ENCODE peak calls at places on chromosomes 3 and 15, in six cellular contexts. One of them, this sample, is unnamed.
A peak's percentile ranks its signal among the peaks of the same experiment; 100 is the strongest.

GRCh38 chr3:134609821-134610454 is 40.9 kb downstream of the KY start:
- DNase-seq in CD8-positive, alpha-beta memory T cell: no peak
- DNase-seq in GM23248: no peak
- DNase-seq in Peyer's patch: no peak
- DNase-seq in gastrocnemius medialis: no peak
- DNase-seq in foreskin fibroblast: no peak
- DNase-seq in this sample: no peak

GRCh38 chr3:14424711-14425573 is 22.5 kb downstream of the SLC6A6 start:
- DNase-seq in GM23248: no peak
- DNase-seq in Peyer's patch: no peak
- DNase-seq in foreskin fibroblast: no peak
- DNase-seq in gastrocnemius medialis: peak; percentile 72
- DNase-seq in CD8-positive, alpha-beta memory T cell: peak; percentile 60
- DNase-seq in this sample: no peak

GRCh38 chr3:117626577-117626976 is 917.0 kb downstream of the TUSC7 start:
- DNase-seq in gastrocnemius medialis: no peak
- DNase-seq in foreskin fibroblast: no peak
- DNase-seq in Peyer's patch: no peak
- DNase-seq in CD8-positive, alpha-beta memory T cell: no peak
- DNase-seq in GM23248: no peak
- DNase-seq in this sample: no peak

GRCh38 chr15:67607959-67608605 is 65.6 kb downstream of the MAP2K5 start:
- DNase-seq in foreskin fibroblast: no peak
- DNase-seq in gastrocnemius medialis: no peak
- DNase-seq in GM23248: no peak
- DNase-seq in CD8-positive, alpha-beta memory T cell: no peak
- DNase-seq in Peyer's patch: no peak
- DNase-seq in this sample: no peak

GRCh38 chr3:193693774-193694173 is 100.8 kb downstream of the OPA1 start:
- DNase-seq in Peyer's patch: no peak
- DNase-seq in gastrocnemius medialis: no peak
- DNase-seq in CD8-positive, alpha-beta memory T cell: no peak
- DNase-seq in GM23248: no peak
- DNase-seq in foreskin fibroblast: no peak
- DNase-seq in this sample: no peak

GRCh38 chr3:107942244-107942643 is 148.6 kb downstream of the CD47 start:
- DNase-seq in foreskin fibroblast: no peak
- DNase-seq in CD8-positive, alpha-beta memory T cell: no peak
- DNase-seq in Peyer's patch: no peak
- DNase-seq in GM23248: peak; percentile 47
- DNase-seq in gastrocnemius medialis: no peak
- DNase-seq in this sample: no peak

GRCh38 chr15:56038015-56038414 is 44.6 kb upstream of the NEDD4 start:
- DNase-seq in GM23248: peak; percentile 70
- DNase-seq in foreskin fibroblast: peak; percentile 63
- DNase-seq in gastrocnemius medialis: no peak
- DNase-seq in CD8-positive, alpha-beta memory T cell: no peak
- DNase-seq in Peyer's patch: no peak
- DNase-seq in this sample: peak; percentile 38

GRCh38 chr15:74041777-74042435 is 40.4 kb downstream of the GOLGA6A start:
- DNase-seq in CD8-positive, alpha-beta memory T cell: no peak
- DNase-seq in Peyer's patch: no peak
- DNase-seq in gastrocnemius medialis: no peak
- DNase-seq in GM23248: no peak
- DNase-seq in foreskin fibroblast: no peak
- DNase-seq in this sample: no peak

GRCh38 chr3:155327430-155327829 is 33.9 kb upstream of the STRIT1 start:
- DNase-seq in Peyer's patch: no peak
- DNase-seq in foreskin fibroblast: no peak
- DNase-seq in GM23248: no peak
- DNase-seq in gastrocnemius medialis: no peak
- DNase-seq in CD8-positive, alpha-beta memory T cell: no peak
- DNase-seq in this sample: no peak

GRCh38 chr3:31567036-31567435 is 34.3 kb downstream of the STT3B start:
- DNase-seq in foreskin fibroblast: no peak
- DNase-seq in Peyer's patch: no peak
- DNase-seq in gastrocnemius medialis: no peak
- DNase-seq in GM23248: no peak
- DNase-seq in CD8-positive, alpha-beta memory T cell: no peak
- DNase-seq in this sample: no peak

GRCh38 chr3:23944861-23945652 is at the start of gene NR1D2:
- DNase-seq in gastrocnemius medialis: peak; percentile 81
- DNase-seq in foreskin fibroblast: peak; percentile 75
- DNase-seq in CD8-positive, alpha-beta memory T cell: peak; percentile 77
- DNase-seq in Peyer's patch: peak; percentile 92
- DNase-seq in GM23248: peak; percentile 95
- DNase-seq in this sample: no peak

GRCh38 chr3:39443530-39443929 is 23.9 kb upstream of the MOBP start:
- DNase-seq in gastrocnemius medialis: no peak
- DNase-seq in CD8-positive, alpha-beta memory T cell: no peak
- DNase-seq in GM23248: no peak
- DNase-seq in Peyer's patch: no peak
- DNase-seq in foreskin fibroblast: no peak
- DNase-seq in this sample: no peak

GRCh38 chr15:66884661-66885237 is 180.7 kb upstream of the SMAD3 start:
- DNase-seq in CD8-positive, alpha-beta memory T cell: no peak
- DNase-seq in gastrocnemius medialis: no peak
- DNase-seq in GM23248: no peak
- DNase-seq in foreskin fibroblast: no peak
- DNase-seq in Peyer's patch: no peak
- DNase-seq in this sample: no peak

GRCh38 chr3:21715662-21716061 is 35.3 kb downstream of the ZNF385D start:
- DNase-seq in CD8-positive, alpha-beta memory T cell: no peak
- DNase-seq in Peyer's patch: no peak
- DNase-seq in foreskin fibroblast: no peak
- DNase-seq in GM23248: no peak
- DNase-seq in gastrocnemius medialis: no peak
- DNase-seq in this sample: no peak
- H3K4me3 ChIP-seq in CD8-positive, alpha-beta memory T cell: no peak overlapping the region
- H3K4me3 ChIP-seq in Peyer's patch: no peak overlapping the region
- H3K4me3 ChIP-seq in foreskin fibroblast: no peak overlapping the region
- H3K4me3 ChIP-seq in GM23248: no peak overlapping the region
- H3K4me3 ChIP-seq in gastrocnemius medialis: no peak overlapping the region
- H3K4me3 ChIP-seq in this sample: no peak overlapping the region

DNA sequence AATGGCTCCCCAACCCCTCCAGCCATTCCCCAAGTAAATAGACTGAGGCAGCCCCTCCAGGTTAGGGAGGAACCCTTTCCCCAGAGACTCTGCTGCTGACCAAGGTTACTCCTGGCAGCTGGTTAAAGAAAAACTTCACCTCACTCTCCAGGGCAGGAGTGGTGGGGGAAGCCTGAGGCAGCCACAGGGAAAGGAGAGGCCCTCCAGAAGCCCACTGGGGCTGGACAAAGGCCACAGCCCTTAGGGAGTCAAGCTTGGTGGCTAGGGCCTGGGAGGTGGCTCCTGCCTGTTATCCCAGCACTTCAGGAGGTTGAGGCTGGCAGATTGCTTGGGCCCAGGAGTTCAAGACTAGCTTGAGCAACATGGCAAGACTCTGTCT is 923 bp downstream of the ACY1 start:
- DNase-seq in CD8-positive, alpha-beta memory T cell: no peak
- DNase-seq in GM23248: no peak
- DNase-seq in gastrocnemius medialis: no peak
- DNase-seq in Peyer's patch: no peak
- DNase-seq in foreskin fibroblast: no peak
- DNase-seq in this sample: no peak
- H3K4me3 ChIP-seq in CD8-positive, alpha-beta memory T cell: peak overlapping the region; percentile 87
- H3K4me3 ChIP-seq in GM23248: peak overlapping the region; percentile 79
- H3K4me3 ChIP-seq in gastrocnemius medialis: no peak overlapping the region
- H3K4me3 ChIP-seq in Peyer's patch: peak overlapping the region; percentile 60
- H3K4me3 ChIP-seq in foreskin fibroblast: peak overlapping the region; percentile 67
- H3K4me3 ChIP-seq in this sample: peak overlapping the region; percentile 58

GRCh38 chr3:71112576-71112975 is 471.0 kb downstream of the FOXP1 start:
- DNase-seq in Peyer's patch: no peak
- DNase-seq in foreskin fibroblast: no peak
- DNase-seq in CD8-positive, alpha-beta memory T cell: no peak
- DNase-seq in GM23248: no peak
- DNase-seq in gastrocnemius medialis: no peak
- DNase-seq in this sample: no peak

GRCh38 chr3:71109241-71109976 is 474.1 kb downstream of the FOXP1 start:
- DNase-seq in foreskin fibroblast: peak; percentile 68
- DNase-seq in gastrocnemius medialis: no peak
- DNase-seq in GM23248: peak; percentile 79
- DNase-seq in Peyer's patch: no peak
- DNase-seq in CD8-positive, alpha-beta memory T cell: no peak
- DNase-seq in this sample: peak; percentile 67

GRCh38 chr3:71109977-71110285 is 473.6 kb downstream of the FOXP1 start:
- DNase-seq in CD8-positive, alpha-beta memory T cell: no peak
- DNase-seq in foreskin fibroblast: no peak
- DNase-seq in GM23248: no peak
- DNase-seq in gastrocnemius medialis: no peak
- DNase-seq in Peyer's patch: no peak
- DNase-seq in this sample: no peak

GRCh38 chr3:71110531-71111222 is 472.9 kb downstream of the FOXP1 start:
- DNase-seq in foreskin fibroblast: no peak
- DNase-seq in GM23248: no peak
- DNase-seq in Peyer's patch: no peak
- DNase-seq in CD8-positive, alpha-beta memory T cell: no peak
- DNase-seq in gastrocnemius medialis: no peak
- DNase-seq in this sample: no peak

GRCh38 chr3:71111784-71112440 is 471.6 kb downstream of the FOXP1 start:
- DNase-seq in CD8-positive, alpha-beta memory T cell: no peak
- DNase-seq in Peyer's patch: no peak
- DNase-seq in foreskin fibroblast: peak; percentile 97
- DNase-seq in gastrocnemius medialis: no peak
- DNase-seq in GM23248: peak; percentile 97
- DNase-seq in this sample: peak; percentile 94
- H3K4me3 ChIP-seq in CD8-positive, alpha-beta memory T cell: no peak overlapping the region
- H3K4me3 ChIP-seq in Peyer's patch: no peak overlapping the region
- H3K4me3 ChIP-seq in foreskin fibroblast: no peak overlapping the region
- H3K4me3 ChIP-seq in gastrocnemius medialis: no peak overlapping the region
- H3K4me3 ChIP-seq in GM23248: no peak overlapping the region
- H3K4me3 ChIP-seq in this sample: no peak overlapping the region

GRCh38 chr3:4759689-4760312 is 219.4 kb upstream of the BHLHE40 start:
- DNase-seq in CD8-positive, alpha-beta memory T cell: no peak
- DNase-seq in gastrocnemius medialis: no peak
- DNase-seq in GM23248: no peak
- DNase-seq in Peyer's patch: no peak
- DNase-seq in foreskin fibroblast: no peak
- DNase-seq in this sample: no peak

GRCh38 chr3:4756060-4756775 is 223.0 kb upstream of the BHLHE40 start:
- DNase-seq in gastrocnemius medialis: no peak
- DNase-seq in foreskin fibroblast: no peak
- DNase-seq in Peyer's patch: no peak
- DNase-seq in GM23248: no peak
- DNase-seq in CD8-positive, alpha-beta memory T cell: no peak
- DNase-seq in this sample: no peak

GRCh38 chr3:4757056-4757948 is 221.9 kb upstream of the BHLHE40 start:
- DNase-seq in foreskin fibroblast: no peak
- DNase-seq in Peyer's patch: no peak
- DNase-seq in GM23248: no peak
- DNase-seq in CD8-positive, alpha-beta memory T cell: no peak
- DNase-seq in gastrocnemius medialis: no peak
- DNase-seq in this sample: no peak

GRCh38 chr3:4758957-4759656 is 220.1 kb upstream of the BHLHE40 start:
- DNase-seq in foreskin fibroblast: no peak
- DNase-seq in gastrocnemius medialis: no peak
- DNase-seq in GM23248: no peak
- DNase-seq in Peyer's patch: no peak
- DNase-seq in CD8-positive, alpha-beta memory T cell: no peak
- DNase-seq in this sample: no peak

GRCh38 chr3:4757949-4758855 is 221.0 kb upstream of the BHLHE40 start:
- DNase-seq in Peyer's patch: no peak
- DNase-seq in CD8-positive, alpha-beta memory T cell: no peak
- DNase-seq in foreskin fibroblast: no peak
- DNase-seq in GM23248: no peak
- DNase-seq in gastrocnemius medialis: no peak
- DNase-seq in this sample: no peak
- H3K4me3 ChIP-seq in Peyer's patch: no peak overlapping the region
- H3K4me3 ChIP-seq in CD8-positive, alpha-beta memory T cell: no peak overlapping the region
- H3K4me3 ChIP-seq in foreskin fibroblast: no peak overlapping the region
- H3K4me3 ChIP-seq in GM23248: no peak overlapping the region
- H3K4me3 ChIP-seq in gastrocnemius medialis: no peak overlapping the region
- H3K4me3 ChIP-seq in this sample: no peak overlapping the region

GRCh38 chr15:63699391-63699790 is 102.2 kb downstream of the FBXL22 start:
- DNase-seq in GM23248: peak; percentile 9
- DNase-seq in gastrocnemius medialis: no peak
- DNase-seq in CD8-positive, alpha-beta memory T cell: no peak
- DNase-seq in foreskin fibroblast: no peak
- DNase-seq in Peyer's patch: no peak
- DNase-seq in this sample: no peak
- H3K4me3 ChIP-seq in GM23248: no peak overlapping the region
- H3K4me3 ChIP-seq in gastrocnemius medialis: no peak overlapping the region
- H3K4me3 ChIP-seq in CD8-positive, alpha-beta memory T cell: no peak overlapping the region
- H3K4me3 ChIP-seq in foreskin fibroblast: no peak overlapping the region
- H3K4me3 ChIP-seq in Peyer's patch: no peak overlapping the region
- H3K4me3 ChIP-seq in this sample: no peak overlapping the region

DNA sequence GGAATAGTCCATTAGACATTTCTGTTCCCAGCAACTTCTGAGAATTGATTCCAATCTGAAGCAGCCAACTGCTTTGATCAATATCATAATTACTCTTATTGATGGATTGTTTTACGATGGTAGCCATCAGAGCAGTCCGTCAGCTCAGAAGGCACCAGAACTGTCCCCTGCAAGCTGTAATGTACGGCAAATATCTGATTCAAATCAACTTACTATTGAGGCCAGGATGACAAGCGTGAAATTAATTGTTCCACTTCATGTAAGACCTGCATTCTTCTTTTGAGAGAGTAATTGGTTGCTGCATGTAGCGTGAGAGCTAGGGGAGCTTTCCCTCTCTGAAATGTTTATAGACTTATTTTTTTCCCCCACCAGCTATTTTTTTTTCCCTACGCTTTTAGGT is 134.8 kb downstream of the CACNA2D3 start:
- DNase-seq in Peyer's patch: no peak
- DNase-seq in foreskin fibroblast: no peak
- DNase-seq in CD8-positive, alpha-beta memory T cell: no peak
- DNase-seq in GM23248: no peak
- DNase-seq in gastrocnemius medialis: no peak
- DNase-seq in this sample: no peak
- H3K4me3 ChIP-seq in Peyer's patch: no peak overlapping the region
- H3K4me3 ChIP-seq in foreskin fibroblast: no peak overlapping the region
- H3K4me3 ChIP-seq in CD8-positive, alpha-beta memory T cell: no peak overlapping the region
- H3K4me3 ChIP-seq in GM23248: no peak overlapping the region
- H3K4me3 ChIP-seq in gastrocnemius medialis: no peak overlapping the region
- H3K4me3 ChIP-seq in this sample: no peak overlapping the region